ENCODE peak calls at places on chromosomes 1 and 21, in four cellular contexts. T is dorsolateral prefrontal cortex, V is HFF-Myc, L is endodermal cell. S is an unnamed sample.

GRCh38 chr1:153538315-153538821 is 2.4 kb downstream of the S100A5 start:
- DNase-seq in T (no peak), V (no peak), L (peak; percentile 89), S (no peak)

GRCh38 chr21:17139696-17140095 is 373.1 kb upstream of the CXADR start:
- DNase-seq in T (no peak), V (no peak), L (no peak), S (no peak)

GRCh38 chr1:32012709-32013385 is 821 bp upstream of the KHDRBS1 start:
- DNase-seq in T (no peak), V (no peak), L (no peak), S (no peak)

GRCh38 chr1:115337633-115338456 is at the start of gene NGF:
- DNase-seq in T (no peak), V (no peak), L (peak; percentile 90), S (peak; percentile 15)

GRCh38 chr1:64072089-64072835 is 131.2 kb upstream of the UBE2U start:
- DNase-seq in T (no peak), V (no peak), L (no peak), S (no peak)

GRCh38 chr1:113675299-113675698 is 84.0 kb downstream of the PHTF1 start:
- DNase-seq in T (no peak), V (no peak), L (no peak), S (no peak)

GRCh38 chr1:166489670-166490436 is 323.1 kb upstream of the FAM78B start:
- DNase-seq in T (no peak), V (no peak), L (no peak), S (no peak)

GRCh38 chr21:43325968-43326367 is 101.0 kb downstream of the SIK1 start:
- DNase-seq in T (no peak), V (no peak), L (no peak), S (no peak)

GRCh38 chr1:73617145-73617544 is 580.8 kb downstream of the LRRIQ3 start:
- DNase-seq in T (no peak), V (no peak), L (no peak), S (no peak)

GRCh38 chr1:200153277-200154055 is 126.0 kb downstream of the NR5A2 start:
- DNase-seq in T (no peak), V (no peak), L (no peak), S (no peak)

GRCh38 chr1:89254658-89255287 is 17.9 kb downstream of the GBP5 start:
- DNase-seq in T (no peak), V (no peak), L (no peak), S (no peak)

GRCh38 chr1:44072204-44072603 is 40.9 kb upstream of the SLC6A9 start:
- DNase-seq in T (no peak), V (peak; percentile 79), L (no peak), S (no peak)

GRCh38 chr1:182965861-182966260 is 12.9 kb upstream of the SHCBP1L start:
- DNase-seq in T (no peak), V (no peak), L (no peak), S (no peak)

GRCh38 chr1:89489037-89489729 is 35.4 kb upstream of the LRRC8B start:
- DNase-seq in T (no peak), V (no peak), L (no peak), S (no peak)

GRCh38 chr1:204660509-204660908 is 25.0 kb downstream of the LRRN2 start:
- DNase-seq in T (no peak), V (no peak), L (no peak), S (no peak)

GRCh38 chr1:5828322-5828935 is 163.8 kb downstream of the NPHP4 start:
- DNase-seq in T (no peak), V (no peak), L (no peak), S (no peak)

GRCh38 chr1:8397511-8397910 is 79.6 kb downstream of the SLC45A1 start:
- DNase-seq in T (no peak), V (no peak), L (no peak), S (no peak)

GRCh38 chr1:3274972-3275371 is 179.5 kb upstream of the ARHGEF16 start:
- DNase-seq in T (no peak), V (no peak), L (no peak), S (no peak)

GRCh38 chr21:16713331-16714114 is 799.3 kb upstream of the CXADR start:
- DNase-seq in T (no peak), V (no peak), L (no peak), S (no peak)

GRCh38 chr1:33435096-33435820 is 4.4 kb upstream of the PHC2 start:
- DNase-seq in T (no peak), V (no peak), L (no peak), S (no peak)

GRCh38 chr1:55155522-55155921 is 59.6 kb downstream of the USP24 start:
- DNase-seq in T (peak; percentile 22), V (peak; percentile 17), L (peak; percentile 73), S (no peak)

GRCh38 chr1:74579425-74579824 is 67.0 kb upstream of the LRRC53 start:
- DNase-seq in T (no peak), V (no peak), L (no peak), S (no peak)

GRCh38 chr1:12336436-12336835 is 106.6 kb downstream of the VPS13D start:
- DNase-seq in T (no peak), V (no peak), L (no peak), S (peak; percentile 2)

GRCh38 chr21:20802201-20802600 is 196.0 kb upstream of the NCAM2 start:
- DNase-seq in T (no peak), V (no peak), L (no peak), S (no peak)

GRCh38 chr1:206419783-206420182 is 50.5 kb upstream of the IKBKE start:
- DNase-seq in T (no peak), V (no peak), L (no peak), S (no peak)

GRCh38 chr1:86502721-86503430 is 34.1 kb downstream of the CLCA1 start:
- DNase-seq in T (no peak), V (no peak), L (peak; percentile 94), S (no peak)

DNA sequence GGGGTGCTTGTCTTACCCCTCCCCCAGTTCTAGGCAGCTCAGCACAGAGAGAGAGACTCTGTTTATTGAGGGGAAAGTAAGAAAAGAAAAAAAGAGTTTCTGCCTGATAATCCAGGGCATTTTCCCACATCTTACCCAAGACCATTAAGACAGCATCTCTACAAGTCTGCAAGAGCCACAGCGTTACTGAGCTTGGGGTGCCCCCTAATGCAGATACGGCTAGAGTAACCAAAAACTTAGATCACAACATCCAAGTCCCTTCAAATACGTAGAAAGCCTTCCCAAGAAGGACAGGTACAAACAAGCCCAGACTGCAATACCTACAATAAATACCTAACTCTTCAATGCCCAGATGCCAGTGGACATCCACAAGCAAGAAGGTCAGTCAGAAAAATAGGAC is 6.2 kb upstream of the TEX50 start:
- DNase-seq in T (no peak), V (no peak), L (no peak), S (no peak)
- TF ChIP-seq CTCF in T (no peak), V (no peak), L (peak; percentile 53), S (no peak)

GRCh38 chr1:1620433-1621139 is 5.3 kb downstream of the MIB2 start:
- DNase-seq in T (no peak), V (no peak), L (no peak), S (no peak)

GRCh38 chr1:1618396-1619068 is 3.2 kb downstream of the MIB2 start:
- DNase-seq in T (no peak), V (no peak), L (no peak), S (no peak)

GRCh38 chr1:1621173-1621661 is 5.9 kb downstream of the MIB2 start:
- DNase-seq in T (no peak), V (no peak), L (no peak), S (no peak)

GRCh38 chr1:1621682-1622577 is 6.6 kb downstream of the MIB2 start:
- DNase-seq in T (no peak), V (no peak), L (no peak), S (no peak)

GRCh38 chr1:1619917-1620361 is 4.6 kb downstream of the MIB2 start:
- DNase-seq in T (no peak), V (no peak), L (peak; percentile 90), S (no peak)
- TF ChIP-seq CTCF in T (no peak), V (peak; percentile 35), L (peak; percentile 74), S (peak; percentile 35)

DNA sequence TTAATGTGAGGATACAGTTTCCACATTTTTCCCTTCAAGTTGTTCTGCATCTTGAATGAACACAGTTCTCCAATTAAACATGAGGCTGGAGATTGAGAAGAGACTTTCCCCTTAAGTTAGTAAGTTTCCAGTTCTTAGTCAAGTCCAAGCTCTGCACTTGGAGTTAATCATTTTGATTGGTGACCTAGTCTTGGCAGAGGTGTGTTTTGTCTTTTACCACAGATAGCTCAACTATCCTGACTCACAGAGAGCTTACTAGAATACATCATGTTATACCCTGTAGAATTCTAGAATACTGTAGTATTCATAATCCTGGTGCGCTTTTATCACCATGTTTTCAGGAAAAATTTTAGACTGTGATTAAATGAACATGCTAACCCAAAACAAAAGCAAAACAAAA is 129.2 kb downstream of the CYYR1 start:
- DNase-seq in T (no peak), V (no peak), L (no peak), S (no peak)
- TF ChIP-seq CTCF in T (no peak), V (no peak), L (no peak), S (no peak)

DNA sequence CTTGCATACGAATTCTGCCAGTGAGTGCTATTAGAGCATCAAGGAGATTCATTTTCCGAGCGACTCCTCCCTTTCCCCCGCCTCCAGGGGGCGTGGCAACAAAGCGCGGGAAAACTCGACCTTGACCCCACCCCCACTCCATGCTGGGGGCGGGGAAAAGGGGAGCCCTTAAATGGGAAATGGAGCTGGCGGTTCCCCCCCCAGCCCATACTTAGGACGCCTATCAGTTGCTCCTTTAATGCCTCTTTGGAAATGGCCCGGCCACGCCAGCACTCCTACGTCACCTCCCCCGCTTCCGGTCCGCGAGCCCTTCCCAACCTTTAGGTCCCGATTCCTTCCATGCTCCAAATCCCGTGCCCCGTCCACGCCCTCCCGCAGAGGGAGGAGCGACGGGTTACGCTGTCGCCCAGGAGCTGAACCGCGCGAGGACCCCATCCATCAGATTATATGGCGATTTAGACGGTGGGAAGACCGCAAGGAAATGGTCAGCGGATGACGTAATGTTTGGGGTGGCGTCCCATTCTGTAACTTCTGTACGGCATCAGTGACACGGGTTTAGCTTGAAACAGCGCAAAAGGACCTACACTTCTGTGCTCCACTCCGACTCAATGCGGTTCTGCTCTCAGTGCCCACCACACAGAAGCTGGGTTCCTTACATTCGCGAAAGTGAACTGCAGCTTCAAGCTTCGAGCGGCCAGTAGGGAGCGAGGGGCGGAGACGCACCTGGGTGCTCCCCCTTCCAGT is 702 bp upstream of the ZNF687 start:
- DNase-seq in T (peak; percentile 95), V (peak; percentile 91), L (peak; percentile 98), S (peak; percentile 97)
- TF ChIP-seq CTCF in T (peak; percentile 86), V (no peak), L (peak; percentile 27), S (peak; percentile 30)

GRCh38 chr1:70826428-70826827 is 221.2 kb downstream of the PTGER3 start:
- DNase-seq in T (no peak), V (no peak), L (no peak), S (no peak)

GRCh38 chr1:70828177-70828576 is 219.4 kb downstream of the PTGER3 start:
- DNase-seq in T (no peak), V (no peak), L (no peak), S (no peak)

GRCh38 chr1:70827030-70827429 is 220.6 kb downstream of the PTGER3 start:
- DNase-seq in T (no peak), V (no peak), L (no peak), S (no peak)
- TF ChIP-seq CTCF in T (no peak), V (no peak), L (no peak), S (no peak)

GRCh38 chr1:94599090-94599813 is 57.7 kb upstream of the F3 start:
- DNase-seq in T (no peak), V (no peak), L (peak; percentile 86), S (no peak)
- TF ChIP-seq CTCF in T (peak; percentile 66), V (peak; percentile 45), L (peak; percentile 83), S (peak; percentile 27)

S was measured in neural crest cell.